ENCODE peak calls at places on chromosomes 4 and X, in six cellular contexts. One of them, this sample, is unnamed.

GRCh38 chr4:25928956-25929336 is 14.9 kb downstream of the SMIM20 start:
- DNase-seq in endothelial cell of umbilical vein: peak
- DNase-seq in K562: no peak
- DNase-seq in HepG2: no peak
- DNase-seq in A549: no peak
- DNase-seq in GM12878: no peak
- DNase-seq in this sample: no peak

GRCh38 chr4:4801013-4801412 is 58.5 kb upstream of the MSX1 start:
- DNase-seq in endothelial cell of umbilical vein: no peak
- DNase-seq in K562: no peak
- DNase-seq in HepG2: no peak
- DNase-seq in A549: no peak
- DNase-seq in GM12878: no peak
- DNase-seq in this sample: no peak

GRCh38 chr4:88242144-88242543 is 42.2 kb downstream of the PPM1K start:
- DNase-seq in endothelial cell of umbilical vein: no peak
- DNase-seq in K562: no peak
- DNase-seq in HepG2: peak
- DNase-seq in A549: no peak
- DNase-seq in GM12878: no peak
- DNase-seq in this sample: no peak

GRCh38 chr4:88006956-88007303 is 505 bp upstream of the PKD2 start:
- DNase-seq in endothelial cell of umbilical vein: no peak
- DNase-seq in K562: no peak
- DNase-seq in HepG2: no peak
- DNase-seq in A549: no peak
- DNase-seq in GM12878: no peak
- DNase-seq in this sample: no peak

GRCh38 chrX:4963432-4963831 is 1250.0 kb upstream of the PRKX start:
- DNase-seq in endothelial cell of umbilical vein: no peak
- DNase-seq in K562: no peak
- DNase-seq in HepG2: no peak
- DNase-seq in A549: no peak
- DNase-seq in GM12878: no peak
- DNase-seq in this sample: no peak

GRCh38 chr4:111362891-111363290 is 740.0 kb upstream of the PITX2 start:
- DNase-seq in endothelial cell of umbilical vein: no peak
- DNase-seq in K562: no peak
- DNase-seq in HepG2: no peak
- DNase-seq in A549: no peak
- DNase-seq in GM12878: no peak
- DNase-seq in this sample: no peak

GRCh38 chr4:14865804-14866203 is 136.5 kb upstream of the CPEB2 start:
- DNase-seq in endothelial cell of umbilical vein: no peak
- DNase-seq in K562: no peak
- DNase-seq in HepG2: no peak
- DNase-seq in A549: no peak
- DNase-seq in GM12878: no peak
- DNase-seq in this sample: no peak

GRCh38 chr4:107452717-107453116 is 267.3 kb downstream of the PAPSS1 start:
- DNase-seq in endothelial cell of umbilical vein: no peak
- DNase-seq in K562: no peak
- DNase-seq in HepG2: no peak
- DNase-seq in A549: no peak
- DNase-seq in GM12878: no peak
- DNase-seq in this sample: no peak

GRCh38 chr4:26496207-26496783 is 6.0 kb upstream of the CCKAR start:
- DNase-seq in endothelial cell of umbilical vein: no peak
- DNase-seq in K562: no peak
- DNase-seq in HepG2: peak
- DNase-seq in A549: no peak
- DNase-seq in GM12878: no peak
- DNase-seq in this sample: no peak

GRCh38 chr4:80492761-80493160 is 157.2 kb downstream of the CFAP299 start:
- DNase-seq in endothelial cell of umbilical vein: no peak
- DNase-seq in K562: peak
- DNase-seq in HepG2: no peak
- DNase-seq in A549: no peak
- DNase-seq in GM12878: no peak
- DNase-seq in this sample: no peak

GRCh38 chr4:110503588-110504435 is 27.9 kb downstream of the ENPEP start:
- DNase-seq in endothelial cell of umbilical vein: no peak
- DNase-seq in K562: no peak
- DNase-seq in HepG2: no peak
- DNase-seq in A549: no peak
- DNase-seq in GM12878: no peak
- DNase-seq in this sample: peak

GRCh38 chr4:142347241-142347640 is 498.9 kb downstream of the INPP4B start:
- DNase-seq in endothelial cell of umbilical vein: no peak
- DNase-seq in K562: no peak
- DNase-seq in HepG2: no peak
- DNase-seq in A549: no peak
- DNase-seq in GM12878: no peak
- DNase-seq in this sample: no peak

GRCh38 chrX:137431693-137432488 is 134.0 kb upstream of the ZIC3 start:
- DNase-seq in endothelial cell of umbilical vein: no peak
- DNase-seq in K562: no peak
- DNase-seq in HepG2: no peak
- DNase-seq in A549: no peak
- DNase-seq in GM12878: no peak
- DNase-seq in this sample: peak

GRCh38 chr4:10958226-10958856 is 273.8 kb upstream of the CLNK start:
- DNase-seq in endothelial cell of umbilical vein: no peak
- DNase-seq in K562: no peak
- DNase-seq in HepG2: no peak
- DNase-seq in A549: no peak
- DNase-seq in GM12878: no peak
- DNase-seq in this sample: no peak

GRCh38 chr4:100933628-100934027 is 413.7 kb downstream of the PPP3CA start:
- DNase-seq in endothelial cell of umbilical vein: no peak
- DNase-seq in K562: no peak
- DNase-seq in HepG2: no peak
- DNase-seq in A549: no peak
- DNase-seq in GM12878: no peak
- DNase-seq in this sample: no peak

GRCh38 chrX:42276982-42277690 is 353.8 kb upstream of the CASK start:
- DNase-seq in endothelial cell of umbilical vein: no peak
- DNase-seq in K562: no peak
- DNase-seq in HepG2: peak
- DNase-seq in A549: no peak
- DNase-seq in GM12878: peak
- DNase-seq in this sample: no peak

GRCh38 chr4:7408166-7408565 is 26.6 kb downstream of the PSAPL1 start:
- DNase-seq in endothelial cell of umbilical vein: no peak
- DNase-seq in K562: no peak
- DNase-seq in HepG2: no peak
- DNase-seq in A549: no peak
- DNase-seq in GM12878: no peak
- DNase-seq in this sample: no peak

GRCh38 chr4:1177274-1178141 is 5.1 kb upstream of the SPON2 start:
- DNase-seq in endothelial cell of umbilical vein: no peak
- DNase-seq in K562: no peak
- DNase-seq in HepG2: peak
- DNase-seq in A549: no peak
- DNase-seq in GM12878: no peak
- DNase-seq in this sample: peak

GRCh38 chr4:1179976-1180375 is 7.6 kb upstream of the SPON2 start:
- DNase-seq in endothelial cell of umbilical vein: no peak
- DNase-seq in K562: no peak
- DNase-seq in HepG2: no peak
- DNase-seq in A549: no peak
- DNase-seq in GM12878: no peak
- DNase-seq in this sample: no peak

GRCh38 chr4:1179089-1179441 is 6.7 kb upstream of the SPON2 start:
- DNase-seq in endothelial cell of umbilical vein: no peak
- DNase-seq in K562: peak
- DNase-seq in HepG2: no peak
- DNase-seq in A549: no peak
- DNase-seq in GM12878: no peak
- DNase-seq in this sample: no peak

GRCh38 chr4:1176398-1177273 is 4.3 kb upstream of the SPON2 start:
- DNase-seq in endothelial cell of umbilical vein: no peak
- DNase-seq in K562: no peak
- DNase-seq in HepG2: no peak
- DNase-seq in A549: no peak
- DNase-seq in GM12878: no peak
- DNase-seq in this sample: no peak

DNA sequence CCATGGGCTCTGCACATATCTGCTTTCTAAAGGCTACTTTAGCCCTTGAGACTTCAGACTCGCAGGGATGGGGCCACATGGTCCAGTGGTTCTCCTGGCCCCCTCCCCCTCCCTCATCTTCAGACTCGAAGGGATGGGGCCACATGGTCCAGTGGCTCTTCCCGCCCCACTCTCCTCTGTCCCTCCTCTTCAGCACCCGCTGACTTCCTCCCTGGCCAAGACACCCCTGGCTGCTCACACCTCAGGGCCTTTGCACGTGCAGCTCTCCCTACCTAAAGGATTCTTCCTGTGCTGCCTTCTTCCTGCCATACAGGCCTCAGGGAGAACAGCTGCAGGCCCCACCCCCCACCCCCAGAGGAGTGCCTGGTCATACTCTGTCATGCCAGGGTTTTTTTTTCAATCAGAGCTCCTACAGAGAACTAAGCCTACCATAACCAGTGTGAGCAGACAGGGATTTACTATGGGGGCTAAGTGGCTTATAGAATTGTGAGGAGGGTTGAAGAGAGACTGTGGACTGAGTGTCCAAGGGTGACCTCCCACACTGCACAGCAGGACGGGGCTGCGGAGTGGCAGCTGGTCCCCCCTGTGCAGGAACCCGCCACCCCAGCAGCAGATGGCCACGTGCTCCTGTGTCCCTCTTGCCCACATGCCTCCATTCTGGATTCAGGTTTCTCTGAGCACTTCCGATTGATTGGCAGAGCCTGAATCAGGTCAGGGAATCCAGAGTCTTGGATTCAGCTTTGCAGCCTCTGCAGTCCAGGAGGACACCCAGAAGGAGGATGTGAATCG is 6.1 kb upstream of the SPON2 start:
- DNase-seq in endothelial cell of umbilical vein: no peak
- DNase-seq in K562: no peak
- DNase-seq in HepG2: no peak
- DNase-seq in A549: no peak
- DNase-seq in GM12878: no peak
- DNase-seq in this sample: no peak
- TF ChIP-seq MYC in endothelial cell of umbilical vein: no peak
- TF ChIP-seq MYC in K562: no peak
- TF ChIP-seq MYC in HepG2: no peak
- TF ChIP-seq MYC in A549: no peak
- TF ChIP-seq MYC in GM12878: no peak
- TF ChIP-seq MYC in this sample: no peak

GRCh38 chrX:774536-774935 is 143.9 kb downstream of the SHOX start:
- DNase-seq in endothelial cell of umbilical vein: no peak
- DNase-seq in K562: no peak
- DNase-seq in HepG2: no peak
- DNase-seq in A549: no peak
- DNase-seq in GM12878: no peak
- DNase-seq in this sample: no peak

GRCh38 chrX:776061-776460 is 145.5 kb downstream of the SHOX start:
- DNase-seq in endothelial cell of umbilical vein: no peak
- DNase-seq in K562: no peak
- DNase-seq in HepG2: no peak
- DNase-seq in A549: no peak
- DNase-seq in GM12878: no peak
- DNase-seq in this sample: no peak

GRCh38 chrX:776529-777230 is 146.1 kb downstream of the SHOX start:
- DNase-seq in endothelial cell of umbilical vein: no peak
- DNase-seq in K562: no peak
- DNase-seq in HepG2: no peak
- DNase-seq in A549: no peak
- DNase-seq in GM12878: no peak
- DNase-seq in this sample: no peak

GRCh38 chrX:771536-771935 is 140.9 kb downstream of the SHOX start:
- DNase-seq in endothelial cell of umbilical vein: no peak
- DNase-seq in K562: no peak
- DNase-seq in HepG2: no peak
- DNase-seq in A549: no peak
- DNase-seq in GM12878: no peak
- DNase-seq in this sample: no peak

DNA sequence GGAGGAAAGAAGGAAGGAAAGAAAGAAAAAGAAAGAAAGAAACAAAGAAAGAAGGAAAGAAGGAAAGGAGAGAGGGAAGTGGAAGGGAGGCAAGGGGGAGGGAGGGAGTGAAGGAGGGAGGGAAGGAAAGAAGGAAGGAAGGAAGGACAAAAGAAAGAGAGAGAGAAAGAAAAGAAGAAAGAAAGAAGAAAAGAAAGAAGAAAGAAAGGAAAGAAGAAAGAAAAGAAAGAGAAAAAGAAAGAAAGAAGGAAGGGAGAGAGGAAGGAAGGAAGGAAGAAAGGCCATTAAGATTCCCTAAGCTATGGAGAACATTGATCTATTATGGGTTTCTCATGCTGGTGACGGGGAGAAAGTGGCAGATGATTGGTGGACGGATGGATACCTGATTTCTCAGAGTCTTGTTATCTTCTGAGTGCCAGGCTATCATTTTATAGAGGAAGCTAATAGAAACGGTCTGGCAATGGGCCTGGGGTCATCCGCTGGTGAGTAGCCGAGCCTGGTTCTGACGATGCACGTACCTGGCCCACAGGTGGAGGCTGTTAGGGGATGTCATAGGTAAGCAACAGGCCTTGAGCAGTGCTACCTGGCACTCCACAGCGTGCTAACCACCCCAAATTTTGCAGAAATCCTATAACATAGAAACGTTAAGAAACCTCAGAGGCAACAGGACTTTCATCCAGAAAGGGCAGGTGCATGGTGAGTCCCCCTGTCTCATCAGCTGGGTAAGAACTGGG is 142.9 kb downstream of the SHOX start:
- DNase-seq in endothelial cell of umbilical vein: no peak
- DNase-seq in K562: no peak
- DNase-seq in HepG2: no peak
- DNase-seq in A549: no peak
- DNase-seq in GM12878: no peak
- DNase-seq in this sample: no peak
- TF ChIP-seq MAX in endothelial cell of umbilical vein: no peak
- TF ChIP-seq MAX in K562: no peak
- TF ChIP-seq MAX in HepG2: no peak
- TF ChIP-seq MAX in A549: no peak
- TF ChIP-seq MAX in GM12878: no peak
- TF ChIP-seq MAX in this sample: no peak

GRCh38 chr4:144754562-144755410 is 108.8 kb downstream of the HHIP start:
- DNase-seq in endothelial cell of umbilical vein: peak
- DNase-seq in K562: no peak
- DNase-seq in HepG2: no peak
- DNase-seq in A549: no peak
- DNase-seq in GM12878: no peak
- DNase-seq in this sample: no peak
- TF ChIP-seq CTCF in endothelial cell of umbilical vein: peak
- TF ChIP-seq CTCF in K562: peak
- TF ChIP-seq CTCF in HepG2: peak
- TF ChIP-seq CTCF in A549: peak
- TF ChIP-seq CTCF in GM12878: no peak
- TF ChIP-seq CTCF in this sample: no peak

DNA sequence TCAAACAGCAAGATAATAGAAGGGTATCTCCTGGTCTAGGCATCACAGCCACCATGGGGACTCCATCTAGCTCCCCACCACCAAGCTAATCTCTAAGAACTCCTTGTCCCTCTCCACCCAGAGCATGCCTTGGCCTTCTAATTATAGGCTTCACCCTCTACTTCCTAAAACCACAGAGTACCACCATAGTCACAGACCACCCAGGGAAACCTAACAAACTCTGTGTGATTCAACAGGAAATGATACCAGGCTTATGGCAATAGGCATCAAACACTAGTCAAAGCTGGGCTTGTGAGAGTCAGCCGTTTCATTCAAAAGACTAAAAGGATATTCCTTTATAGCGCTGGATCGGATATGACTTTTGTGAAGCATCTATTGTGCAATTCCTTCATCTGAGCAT is 91.5 kb upstream of the NALF2 start:
- DNase-seq in endothelial cell of umbilical vein: no peak
- DNase-seq in K562: no peak
- DNase-seq in HepG2: no peak
- DNase-seq in A549: no peak
- DNase-seq in GM12878: no peak
- DNase-seq in this sample: no peak
- TF ChIP-seq MYC in endothelial cell of umbilical vein: no peak
- TF ChIP-seq MYC in K562: no peak
- TF ChIP-seq MYC in HepG2: no peak
- TF ChIP-seq MYC in A549: no peak
- TF ChIP-seq MYC in GM12878: no peak
- TF ChIP-seq MYC in this sample: no peak